ENCODE peak calls at places on chromosomes 5 and 9, in four cellular contexts. Y is K562, C is SK-N-SH, V is GM12878. I is an unnamed sample.

GRCh38 chr9:109383947-109384346 is 63.1 kb upstream of the EPB41L4B start:
- DNase-seq in Y (no peak), C (no peak), V (no peak), I (no peak)

GRCh38 chr9:2012347-2012746 is 2.8 kb upstream of the SMARCA2 start:
- DNase-seq in Y (no peak), C (no peak), V (peak), I (no peak)

GRCh38 chr9:115264333-115264732 is 146.4 kb upstream of the TNC start:
- DNase-seq in Y (no peak), C (no peak), V (no peak), I (no peak)

GRCh38 chr5:22938373-22938772 is 85.2 kb upstream of the CDH12 start:
- DNase-seq in Y (no peak), C (no peak), V (no peak), I (no peak)

GRCh38 chr9:113598451-113598850 is 134.9 kb downstream of the RGS3 start:
- DNase-seq in Y (no peak), C (no peak), V (no peak), I (no peak)

GRCh38 chr5:103218164-103218563 is 40.4 kb upstream of the MACIR start:
- DNase-seq in Y (no peak), C (no peak), V (no peak), I (peak)

GRCh38 chr5:132369471-132370240 is at the start of gene SLC22A5:
- DNase-seq in Y (peak), C (peak), V (no peak), I (peak)

GRCh38 chr5:53418409-53418808 is 62.0 kb upstream of the FST start:
- DNase-seq in Y (no peak), C (no peak), V (no peak), I (no peak)

GRCh38 chr5:149646564-149646963 is 65.3 kb downstream of the ARHGEF37 start:
- DNase-seq in Y (peak), C (peak), V (no peak), I (no peak)

GRCh38 chr9:18726546-18726945 is 252.6 kb downstream of the ADAMTSL1 start:
- DNase-seq in Y (no peak), C (no peak), V (no peak), I (no peak)

GRCh38 chr5:128284236-128284635 is 200.7 kb downstream of the SLC12A2 start:
- DNase-seq in Y (no peak), C (no peak), V (no peak), I (no peak)

GRCh38 chr5:98454904-98455303 is 318.6 kb upstream of the RGMB start:
- DNase-seq in Y (no peak), C (no peak), V (no peak), I (no peak)

GRCh38 chr9:112059145-112059979 is 115.7 kb downstream of the SUSD1 start:
- DNase-seq in Y (no peak), C (no peak), V (no peak), I (peak)

GRCh38 chr9:29514336-29514735 is 1941.1 kb upstream of the C9orf72 start:
- DNase-seq in Y (no peak), C (no peak), V (no peak), I (no peak)

GRCh38 chr5:75626959-75627358 is 15.7 kb downstream of the ANKDD1B start:
- DNase-seq in Y (no peak), C (no peak), V (no peak), I (no peak)

GRCh38 chr5:76402251-76402879 is 720 bp upstream of the IQGAP2 start:
- DNase-seq in Y (peak), C (peak), V (peak), I (peak)

GRCh38 chr9:110334871-110335270 is 2.8 kb downstream of the TXNDC8 start:
- DNase-seq in Y (no peak), C (no peak), V (no peak), I (no peak)

GRCh38 chr5:78563621-78564020 is 85.0 kb downstream of the LHFPL2 start:
- DNase-seq in Y (no peak), C (no peak), V (no peak), I (no peak)

GRCh38 chr9:70802206-70802605 is 319.2 kb downstream of the TRPM3 start:
- DNase-seq in Y (no peak), C (no peak), V (no peak), I (no peak)

GRCh38 chr5:74390306-74390637 is 250.3 kb downstream of the ENC1 start:
- DNase-seq in Y (no peak), C (no peak), V (no peak), I (no peak)

GRCh38 chr5:55625603-55625875 is 86.6 kb downstream of the SLC38A9 start:
- DNase-seq in Y (no peak), C (no peak), V (no peak), I (no peak)

GRCh38 chr5:145887976-145888574 is 15.3 kb upstream of the GRXCR2 start:
- DNase-seq in Y (peak), C (peak), V (no peak), I (peak)

GRCh38 chr5:151492729-151493128 is 45.3 kb downstream of the SLC36A1 start:
- DNase-seq in Y (no peak), C (no peak), V (no peak), I (no peak)

GRCh38 chr9:123378028-123378427 is 22.0 kb downstream of the CRB2 start:
- DNase-seq in Y (no peak), C (no peak), V (no peak), I (no peak)

GRCh38 chr9:138083873-138084272 is 206.3 kb downstream of the CACNA1B start:
- DNase-seq in Y (no peak), C (peak), V (no peak), I (no peak)

GRCh38 chr9:114829686-114830085 is 23.8 kb upstream of the TNFSF15 start:
- DNase-seq in Y (no peak), C (no peak), V (no peak), I (no peak)

GRCh38 chr5:116632890-116633289 is 58.3 kb upstream of the SEMA6A start:
- DNase-seq in Y (no peak), C (no peak), V (no peak), I (no peak)

GRCh38 chr5:154288145-154288544 is 97.6 kb downstream of the GALNT10 start:
- DNase-seq in Y (no peak), C (no peak), V (no peak), I (peak)

GRCh38 chr5:170312666-170313065 is 15.1 kb upstream of the LCP2 start:
- DNase-seq in Y (no peak), C (no peak), V (no peak), I (no peak)
- TF ChIP-seq NFIC in Y (no peak), C (no peak), V (no peak), I (no peak)

DNA sequence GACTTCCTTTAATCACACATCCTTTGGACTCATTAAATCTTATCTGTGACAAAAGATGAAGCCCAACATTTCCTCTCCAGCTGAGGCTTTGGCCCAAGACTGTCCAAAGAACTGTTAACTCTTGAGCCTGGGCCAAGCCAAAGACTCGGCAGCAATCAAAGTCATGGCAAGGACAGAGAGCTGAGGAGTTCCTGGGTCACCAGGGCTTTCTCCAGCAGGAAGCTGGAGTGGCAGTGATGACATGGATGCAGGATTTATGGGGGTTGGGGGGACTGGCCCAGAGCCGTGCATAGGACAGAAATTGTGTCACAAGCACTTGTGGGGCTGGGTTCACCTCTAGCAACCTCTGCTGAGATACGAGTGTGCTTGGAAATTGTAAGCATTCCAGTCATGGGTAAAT is 440.3 kb downstream of the PLK2 start:
- DNase-seq in Y (no peak), C (no peak), V (no peak), I (no peak)
- TF ChIP-seq NFIC in Y (no peak), C (peak), V (no peak), I (no peak)

GRCh38 chr5:137836301-137836700 is 31.4 kb upstream of the MYOT start:
- DNase-seq in Y (no peak), C (no peak), V (no peak), I (no peak)

GRCh38 chr5:137842296-137842695 is 25.4 kb upstream of the MYOT start:
- DNase-seq in Y (no peak), C (no peak), V (no peak), I (no peak)

GRCh38 chr5:137836997-137837396 is 30.7 kb upstream of the MYOT start:
- DNase-seq in Y (no peak), C (no peak), V (no peak), I (no peak)

GRCh38 chr5:137837741-137838389 is 29.8 kb upstream of the MYOT start:
- DNase-seq in Y (no peak), C (no peak), V (no peak), I (no peak)

GRCh38 chr5:137838976-137839375 is 28.7 kb upstream of the MYOT start:
- DNase-seq in Y (no peak), C (no peak), V (no peak), I (no peak)
- TF ChIP-seq NFIC in Y (no peak), C (no peak), V (no peak), I (no peak)

GRCh38 chr5:95406426-95407093 is 15.4 kb downstream of the FAM81B start:
- DNase-seq in Y (no peak), C (no peak), V (no peak), I (no peak)
- TF ChIP-seq NFIC in Y (no peak), C (peak), V (no peak), I (no peak)

DNA sequence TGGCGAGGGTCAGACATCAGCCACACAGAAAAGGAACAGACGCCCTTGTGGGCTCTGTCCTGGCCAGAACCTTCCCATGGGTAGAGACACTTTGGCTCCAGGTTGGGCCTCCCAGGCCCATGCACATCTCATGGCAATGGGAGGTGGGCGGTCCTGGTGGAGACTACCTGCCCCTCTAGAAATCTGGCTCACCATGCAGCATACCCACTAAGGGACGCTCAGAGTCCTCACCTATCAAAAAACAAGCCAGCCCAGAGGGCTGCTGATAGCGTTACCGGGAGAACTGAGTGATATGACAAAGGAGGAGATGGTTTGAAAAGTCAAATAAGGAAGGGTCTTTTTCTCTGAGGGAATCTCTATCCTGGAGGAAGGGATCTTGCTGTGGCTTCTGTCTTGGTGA is 62.1 kb downstream of the C5orf15 start:
- DNase-seq in Y (peak), C (no peak), V (no peak), I (no peak)
- TF ChIP-seq NFIC in Y (no peak), C (no peak), V (no peak), I (no peak)

DNA sequence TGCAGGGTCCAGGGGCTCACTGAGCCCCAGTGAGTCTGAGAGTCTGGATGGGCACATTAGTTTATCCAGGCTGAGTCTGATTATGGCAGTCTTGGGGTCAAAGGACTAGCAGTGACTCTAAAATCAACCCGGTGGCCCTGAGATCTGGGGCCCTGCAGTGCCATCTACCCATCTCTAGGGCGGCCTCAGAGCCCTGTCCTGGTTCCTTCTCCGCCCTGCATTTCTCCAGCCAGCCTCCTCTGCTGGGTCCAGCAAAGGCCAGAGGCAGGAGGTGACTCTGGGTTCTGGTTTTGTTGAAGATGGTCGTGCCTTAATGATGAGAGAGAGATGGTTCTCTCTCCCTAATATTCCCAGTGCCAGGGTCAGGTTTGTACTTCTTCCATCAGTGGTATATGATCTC is 15.0 kb downstream of the DCANP1 start:
- DNase-seq in Y (no peak), C (no peak), V (no peak), I (no peak)
- TF ChIP-seq NFIC in Y (no peak), C (no peak), V (no peak), I (no peak)

DNA sequence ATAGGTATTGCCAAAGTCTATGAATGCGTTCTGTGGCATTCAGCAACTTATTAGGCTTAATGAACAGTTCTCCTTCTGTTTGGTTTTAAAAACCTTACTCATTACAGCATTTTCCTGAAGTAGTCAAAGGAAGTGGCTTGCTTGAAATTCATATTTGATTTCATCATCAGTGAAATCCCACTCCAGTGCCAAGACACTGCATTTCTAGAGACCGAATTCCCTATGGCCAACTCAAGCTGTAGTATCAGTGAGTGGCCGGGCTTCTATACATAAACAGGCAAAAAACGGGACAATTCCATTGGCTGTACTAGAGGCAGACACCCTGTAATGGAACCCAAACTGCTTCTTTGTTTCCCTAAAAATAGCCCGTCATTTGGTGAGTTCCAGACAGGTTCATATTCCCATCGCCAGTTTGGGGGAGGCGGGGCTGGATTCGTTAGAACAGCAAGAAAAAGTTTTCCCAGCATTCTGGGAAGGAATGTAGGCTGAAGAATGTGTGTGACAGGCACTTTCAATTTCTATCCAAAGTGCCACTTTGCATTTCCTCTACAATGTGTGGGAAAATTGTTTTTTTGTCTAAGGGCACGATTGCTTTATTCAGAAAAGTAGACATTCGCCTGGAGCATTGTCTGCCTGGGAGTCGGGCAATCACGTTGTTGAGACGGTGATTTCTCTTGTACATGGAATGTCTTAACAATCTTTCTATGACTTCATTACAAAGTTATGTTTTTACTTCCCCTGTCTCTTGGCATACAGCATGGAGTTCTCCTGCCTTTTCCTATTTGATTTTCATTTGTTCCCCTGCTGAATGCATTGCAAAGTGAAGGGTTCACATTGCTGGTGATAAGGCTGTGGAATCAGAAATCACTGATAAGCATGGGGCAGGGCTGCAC is 141.8 kb upstream of the MAST4 start:
- DNase-seq in Y (no peak), C (no peak), V (no peak), I (no peak)
- TF ChIP-seq NFIC in Y (no peak), C (no peak), V (no peak), I (no peak)

GRCh38 chr5:82991059-82991458 is 86.1 kb downstream of the TMEM167A start:
- DNase-seq in Y (no peak), C (no peak), V (no peak), I (no peak)

GRCh38 chr5:82985763-82986162 is 91.4 kb downstream of the TMEM167A start:
- DNase-seq in Y (no peak), C (no peak), V (no peak), I (peak)

GRCh38 chr5:82984786-82985762 is 92.1 kb downstream of the TMEM167A start:
- DNase-seq in Y (no peak), C (no peak), V (no peak), I (peak)

GRCh38 chr5:82986404-82986803 is 90.8 kb downstream of the TMEM167A start:
- DNase-seq in Y (no peak), C (no peak), V (no peak), I (no peak)

DNA sequence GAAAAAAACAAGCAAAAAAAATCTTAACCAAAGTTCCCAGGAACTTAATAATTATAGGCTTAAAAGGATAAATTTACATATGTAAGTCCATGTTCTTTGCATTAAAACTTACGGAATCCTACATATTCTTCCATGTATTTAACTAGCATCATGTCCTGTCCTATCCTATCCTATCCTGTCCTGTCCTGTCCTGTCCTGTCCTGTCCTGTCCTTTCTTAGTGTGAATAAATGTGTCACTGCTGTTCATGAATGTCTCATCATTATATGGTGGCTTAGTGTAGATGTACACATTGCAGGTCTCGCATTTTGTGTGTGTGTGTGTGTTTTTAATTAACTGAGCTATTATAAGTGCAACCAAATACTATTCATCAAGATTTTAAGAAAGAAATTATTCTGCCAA is 90.0 kb downstream of the TMEM167A start:
- DNase-seq in Y (no peak), C (no peak), V (no peak), I (no peak)
- TF ChIP-seq NFIC in Y (no peak), C (no peak), V (no peak), I (no peak)